ENCODE peak calls at places on chromosomes 2 and 18, in nine cellular contexts. K, Z, T, M, O, Q, W, A and E are unnamed samples.

GRCh38 chr2:46923011-46923669 is 7.5 kb upstream of the MCFD2 start:
- DNase-seq in Q (no peak), K (no peak), W (no peak), A (no peak), Z (no peak), O (no peak), M (no peak), T (no peak), E (no peak)

GRCh38 chr2:28613181-28613580 is 117.3 kb downstream of the PLB1 start:
- DNase-seq in W (no peak), A (no peak), M (no peak), Z (no peak), K (no peak), Q (no peak), T (no peak), O (no peak), E (no peak)

GRCh38 chr18:36655894-36656293 is 172.9 kb downstream of the TPGS2 start:
- DNase-seq in K (no peak), Q (no peak), M (no peak), Z (no peak), W (no peak), T (no peak), A (no peak), O (no peak), E (no peak)

GRCh38 chr2:134416637-134417036 is 162.8 kb downstream of the MGAT5 start:
- DNase-seq in A (no peak), O (no peak), M (no peak), W (no peak), K (no peak), Q (no peak), Z (no peak), T (no peak), E (no peak)

GRCh38 chr2:15997728-15998280 is 57.5 kb downstream of the MYCN start:
- DNase-seq in O (no peak), Q (no peak), A (no peak), K (no peak), W (no peak), Z (no peak), M (no peak), T (no peak), E (no peak)

GRCh38 chr2:10709290-10709939 is 12.0 kb upstream of the ATP6V1C2 start:
- DNase-seq in T (peak; percentile 72), Z (no peak), M (no peak), W (no peak), K (peak; percentile 50), A (no peak), O (peak; percentile 51), Q (peak; percentile 26), E (no peak)

GRCh38 chr18:31657823-31658669 is 26.3 kb downstream of the B4GALT6 start:
- DNase-seq in Q (no peak), O (no peak), A (no peak), W (no peak), T (no peak), M (no peak), K (no peak), Z (peak; percentile 25), E (no peak)

GRCh38 chr2:139721454-139721995 is 941.3 kb upstream of the NXPH2 start:
- DNase-seq in W (no peak), T (peak; percentile 47), Z (no peak), Q (no peak), K (no peak), M (no peak), O (no peak), A (no peak), E (no peak)

GRCh38 chr2:224982910-224983688 is 59.2 kb downstream of the DOCK10 start:
- DNase-seq in M (no peak), O (no peak), Q (peak; percentile 33), A (no peak), W (no peak), T (no peak), K (no peak), Z (no peak), E (peak; percentile 31)

GRCh38 chr2:65282492-65283053 is 54.9 kb downstream of the ACTR2 start:
- DNase-seq in Q (no peak), Z (no peak), K (no peak), T (peak; percentile 32), W (no peak), O (no peak), M (no peak), A (no peak), E (no peak)

GRCh38 chr2:229252996-229253395 is 18.1 kb downstream of the PID1 start:
- DNase-seq in Q (no peak), Z (no peak), A (no peak), M (no peak), O (no peak), T (no peak), W (no peak), K (no peak), E (no peak)

GRCh38 chr2:38720613-38721241 is 30.4 kb downstream of the SRSF7 start:
- DNase-seq in Q (peak; percentile 45), A (peak; percentile 95), W (peak; percentile 92), K (no peak), M (peak; percentile 46), Z (peak; percentile 55), T (no peak), O (no peak), E (peak; percentile 60)

GRCh38 chr2:9108210-9108967 is 98.2 kb upstream of the ASAP2 start:
- DNase-seq in T (no peak), Z (no peak), K (no peak), Q (no peak), M (peak; percentile 44), A (no peak), W (no peak), O (no peak), E (no peak)

GRCh38 chr18:33870059-33870458 is 292.0 kb downstream of the ASXL3 start:
- DNase-seq in M (no peak), A (no peak), O (no peak), Z (no peak), K (no peak), Q (no peak), T (no peak), W (no peak), E (no peak)

GRCh38 chr2:86435531-86435930 is 5.6 kb upstream of the KDM3A start:
- DNase-seq in Z (no peak), W (no peak), M (no peak), T (no peak), A (no peak), O (no peak), Q (no peak), K (no peak), E (no peak)

GRCh38 chr2:46170011-46170410 is 127.2 kb upstream of the EPAS1 start:
- DNase-seq in K (no peak), W (no peak), T (no peak), Q (no peak), Z (no peak), O (no peak), A (no peak), M (no peak), E (no peak)

GRCh38 chr2:207248702-207249355 is 83.1 kb upstream of the KLF7 start:
- DNase-seq in M (no peak), Z (no peak), T (no peak), O (no peak), W (no peak), A (no peak), K (no peak), Q (no peak), E (no peak)

DNA sequence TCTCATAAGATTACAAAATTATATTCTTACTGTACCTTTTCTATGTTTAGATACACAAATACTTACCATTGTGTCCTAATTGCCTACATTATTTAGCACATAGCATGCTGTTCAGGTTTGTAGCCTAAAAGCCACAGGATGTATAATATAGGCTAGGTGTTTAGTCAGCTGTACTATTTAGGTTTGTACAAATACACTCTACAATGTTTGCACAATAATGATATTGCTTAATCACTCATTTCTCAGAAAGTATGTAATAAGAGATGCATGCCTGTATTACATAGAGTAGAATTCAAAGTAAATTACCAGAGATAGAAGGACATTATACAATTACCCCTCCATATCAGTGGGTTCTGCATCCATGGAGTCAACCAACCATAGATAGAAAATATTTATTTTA is 201.1 kb upstream of the COL3A1 start:
- DNase-seq in M (no peak), A (no peak), T (no peak), Q (no peak), K (no peak), Z (no peak), W (no peak), O (no peak), E (no peak)
- TF ChIP-seq EP300 in M (no peak), A (no peak), T (no peak), Q (no peak), K (no peak), Z (no peak), W (no peak), O (no peak), E (no peak)

GRCh38 chr2:102027703-102028059 is 35.9 kb downstream of the IL1R2 start:
- DNase-seq in O (no peak), T (no peak), M (no peak), Q (no peak), K (no peak), Z (no peak), A (no peak), W (no peak), E (no peak)
- TF ChIP-seq POLR2AphosphoS5 in O (no peak), T (no peak), M (peak; percentile 60), Q (no peak), K (no peak), Z (no peak), A (no peak), W (peak; percentile 56), E (peak; percentile 49)

DNA sequence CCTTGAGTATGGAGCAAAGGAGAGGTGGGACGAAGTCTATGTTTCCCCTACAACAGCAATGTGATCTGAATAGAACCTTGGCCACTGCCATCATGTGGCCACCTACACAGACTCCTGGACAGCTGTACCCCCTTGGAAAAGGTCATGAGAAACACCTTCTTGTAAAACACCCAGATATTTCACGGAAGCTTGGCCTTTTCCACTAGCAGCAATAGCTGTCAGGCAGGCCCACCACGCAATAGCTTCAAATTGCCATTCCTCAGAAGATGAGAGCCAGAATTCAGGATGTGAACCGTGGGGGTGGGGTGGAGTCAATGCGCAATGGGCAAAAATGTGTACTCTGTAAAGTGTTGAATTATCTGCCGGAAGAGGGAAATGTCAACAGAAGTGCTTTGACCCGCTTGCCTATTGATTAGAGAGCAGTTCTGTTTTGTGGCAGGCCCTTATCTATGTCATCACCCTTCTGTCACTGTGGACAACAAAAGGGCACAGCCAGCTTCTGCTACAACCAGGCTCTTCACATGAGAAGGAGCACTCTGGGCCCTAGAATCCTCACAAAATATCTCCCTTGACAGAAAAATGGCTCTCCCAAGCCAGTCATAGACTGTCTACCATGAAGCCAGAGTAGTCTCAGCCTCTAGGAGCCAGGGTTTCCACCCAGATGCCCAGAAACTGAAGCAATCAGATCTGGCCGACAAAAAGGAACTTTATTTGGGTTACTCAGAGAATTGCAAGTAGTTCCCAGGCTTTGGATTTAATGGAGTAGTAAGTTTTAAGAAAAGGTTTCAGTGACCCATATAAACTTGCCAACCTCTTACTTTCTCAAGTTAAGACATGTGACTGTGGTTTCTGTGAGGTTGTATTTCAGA is 9.5 kb downstream of the INPP1 start:
- DNase-seq in K (peak; percentile 64), Q (no peak), W (no peak), M (no peak), Z (peak; percentile 77), T (no peak), A (no peak), O (peak; percentile 99), E (no peak)
- TF ChIP-seq EP300 in K (peak; percentile 40), Q (no peak), W (no peak), M (no peak), Z (peak; percentile 92), T (no peak), A (no peak), O (peak; percentile 96), E (no peak)

DNA sequence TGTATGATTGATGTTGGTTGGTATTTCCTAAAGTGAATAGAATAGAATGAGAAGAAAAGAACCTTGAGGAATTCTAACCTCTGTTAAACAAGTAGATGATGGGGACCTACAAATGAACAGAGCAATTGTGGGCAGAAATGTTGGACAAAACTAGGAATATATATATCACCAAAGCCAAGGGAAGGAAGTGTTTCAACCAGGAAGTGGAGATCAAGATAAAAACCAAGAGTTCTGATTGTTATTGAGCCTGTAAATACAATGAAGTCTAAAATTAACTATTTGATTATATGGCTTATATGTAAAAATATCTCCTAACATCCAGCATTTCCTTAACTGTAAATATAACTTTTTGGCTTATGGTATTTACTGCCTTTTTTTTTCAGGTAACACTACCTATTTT is 730.0 kb downstream of the SOCS6 start:
- DNase-seq in T (no peak), K (no peak), A (no peak), Z (no peak), W (no peak), Q (no peak), O (no peak), M (no peak), E (no peak)
- TF ChIP-seq POLR2AphosphoS5 in T (no peak), K (no peak), A (no peak), Z (no peak), W (no peak), Q (no peak), O (no peak), M (no peak), E (no peak)